ENCODE peak calls at places on chromosomes 5 and 9, in eight cellular contexts. Z, W, B, P, V, L, K and S are unnamed samples.

GRCh38 chr9:109765821-109766220 is 14.2 kb upstream of the PALM2AKAP2 start:
- DNase-seq in Z (no peak), W (no peak), B (no peak), P (no peak), V (no peak), L (no peak), K (no peak), S (no peak)

GRCh38 chr5:16673241-16673998 is 56.6 kb upstream of the RETREG1 start:
- DNase-seq in Z (peak; percentile 24), W (no peak), B (peak; percentile 45), P (no peak), V (no peak), L (no peak), K (no peak), S (no peak)

GRCh38 chr5:133756756-133757155 is 144.4 kb upstream of the FSTL4 start:
- DNase-seq in Z (no peak), W (no peak), B (no peak), P (no peak), V (no peak), L (no peak), K (no peak), S (no peak)

GRCh38 chr5:177507165-177507564 is 2.5 kb downstream of the DOK3 start:
- DNase-seq in Z (peak; percentile 40), W (no peak), B (no peak), P (no peak), V (no peak), L (no peak), K (no peak), S (peak; percentile 32)

GRCh38 chr5:57683036-57683600 is 200.5 kb upstream of the ACTBL2 start:
- DNase-seq in Z (peak; percentile 48), W (no peak), B (no peak), P (no peak), V (no peak), L (no peak), K (no peak), S (no peak)

GRCh38 chr9:109934499-109935214 is 154.7 kb downstream of the PALM2AKAP2 start:
- DNase-seq in Z (peak; percentile 53), W (no peak), B (no peak), P (no peak), V (no peak), L (no peak), K (no peak), S (peak; percentile 43)

GRCh38 chr9:92048924-92049625 is 66.1 kb downstream of the SPTLC1 start:
- DNase-seq in Z (no peak), W (no peak), B (no peak), P (no peak), V (no peak), L (no peak), K (no peak), S (no peak)

GRCh38 chr5:169300468-169301385 is at the start of gene SLIT3:
- DNase-seq in Z (peak; percentile 75), W (no peak), B (no peak), P (peak; percentile 65), V (no peak), L (no peak), K (no peak), S (no peak)

GRCh38 chr9:136881691-136882108 is 4.6 kb upstream of the TRAF2 start:
- DNase-seq in Z (peak; percentile 44), W (no peak), B (no peak), P (no peak), V (no peak), L (no peak), K (peak; percentile 38), S (peak; percentile 45)

GRCh38 chr9:33489070-33489469 is 15.3 kb upstream of the NOL6 start:
- DNase-seq in Z (no peak), W (no peak), B (no peak), P (no peak), V (no peak), L (no peak), K (no peak), S (no peak)

GRCh38 chr9:126526218-126527108 is 87.3 kb upstream of the LMX1B start:
- DNase-seq in Z (no peak), W (no peak), B (no peak), P (no peak), V (no peak), L (no peak), K (no peak), S (no peak)

GRCh38 chr9:38067892-38068615 is 973 bp downstream of the SHB start:
- DNase-seq in Z (no peak), W (no peak), B (no peak), P (peak; percentile 31), V (no peak), L (no peak), K (no peak), S (no peak)